ENCODE peak calls at places on chromosomes 2 and 18, in eight cellular contexts. D is prostate gland, B is lung, K is psoas muscle, Y is gastrocnemius medialis, E is tibial nerve, O is tibial artery, V is pancreas. H is an unnamed sample.

GRCh38 chr2:76415821-76416220 is 705.1 kb upstream of the GCFC2 start:
- DNase-seq in Y (no peak), K (no peak), D (no peak), B (no peak), V (no peak), O (no peak), E (no peak), H (no peak)

GRCh38 chr2:37143986-37144385 is 12.8 kb downstream of the EIF2AK2 start:
- DNase-seq in O (no peak), E (no peak), Y (no peak), V (no peak), D (no peak), K (no peak), B (no peak), H (no peak)

GRCh38 chr2:170255971-170256370 is 78.0 kb downstream of the MYO3B start:
- DNase-seq in Y (no peak), D (no peak), V (no peak), B (no peak), E (no peak), O (no peak), K (no peak), H (no peak)

GRCh38 chr2:100895934-100896685 is 76.2 kb downstream of the NPAS2 start:
- DNase-seq in E (no peak), D (no peak), O (no peak), V (no peak), K (no peak), Y (no peak), B (no peak), H (peak; percentile 24)

GRCh38 chr2:226320073-226320948 is 479.3 kb downstream of the IRS1 start:
- DNase-seq in O (no peak), K (peak; percentile 27), D (no peak), E (no peak), V (no peak), B (no peak), Y (peak; percentile 69), H (no peak)

GRCh38 chr2:41925009-41925408 is 122.8 kb upstream of the PKDCC start:
- DNase-seq in V (no peak), E (no peak), K (no peak), B (no peak), O (no peak), Y (no peak), D (no peak), H (no peak)

GRCh38 chr2:12031871-12032270 is 285.4 kb downstream of the LPIN1 start:
- DNase-seq in Y (no peak), E (no peak), V (no peak), D (no peak), O (no peak), K (no peak), B (no peak), H (no peak)

GRCh38 chr2:140465301-140465700 is 1665.5 kb downstream of the LRP1B start:
- DNase-seq in V (no peak), E (no peak), Y (no peak), K (no peak), O (no peak), D (no peak), B (no peak), H (no peak)

GRCh38 chr2:191821078-191821477 is 25.8 kb downstream of the CAVIN2 start:
- DNase-seq in E (no peak), K (no peak), V (no peak), Y (no peak), O (no peak), D (no peak), B (no peak), H (no peak)

GRCh38 chr2:105398522-105399206 is at the start of gene FHL2:
- DNase-seq in E (peak; percentile 52), Y (peak; percentile 61), O (peak; percentile 86), V (peak; percentile 70), B (peak; percentile 50), K (peak; percentile 78), D (peak; percentile 74), H (peak; percentile 78)

GRCh38 chr2:229566380-229566779 is 148.0 kb downstream of the DNER start:
- DNase-seq in D (no peak), V (no peak), B (no peak), K (no peak), Y (no peak), E (no peak), O (no peak), H (no peak)

GRCh38 chr2:15790838-15791237 is 149.5 kb upstream of the MYCN start:
- DNase-seq in O (no peak), Y (no peak), E (no peak), V (no peak), K (no peak), B (no peak), D (no peak), H (no peak)

GRCh38 chr18:58314284-58314683 is 270.3 kb downstream of the NEDD4L start:
- DNase-seq in E (peak; percentile 68), V (no peak), B (peak; percentile 63), O (peak; percentile 70), D (peak; percentile 68), K (peak; percentile 53), Y (peak; percentile 82), H (peak; percentile 37)

GRCh38 chr18:58315739-58316215 is 271.8 kb downstream of the NEDD4L start:
- DNase-seq in E (no peak), Y (no peak), B (no peak), V (no peak), D (no peak), O (no peak), K (no peak), H (peak; percentile 61)

GRCh38 chr18:58315041-58315440 is 271.0 kb downstream of the NEDD4L start:
- DNase-seq in O (no peak), Y (no peak), D (no peak), V (no peak), E (no peak), B (no peak), K (no peak), H (no peak)

GRCh38 chr18:58311390-58311789 is 267.4 kb downstream of the NEDD4L start:
- DNase-seq in B (no peak), D (no peak), Y (no peak), O (no peak), K (no peak), V (no peak), E (no peak), H (no peak)

GRCh38 chr18:58313491-58314032 is 269.5 kb downstream of the NEDD4L start:
- DNase-seq in B (peak; percentile 49), K (no peak), Y (no peak), D (peak; percentile 70), O (no peak), V (peak; percentile 92), E (no peak), H (peak; percentile 71)
- H3K27ac ChIP-seq in B (peak overlapping the region; percentile 67), K (peak overlapping the region; percentile 39), Y (peak overlapping the region; percentile 91), D (peak overlapping the region; percentile 59), O (no peak overlapping the region), V (peak overlapping the region; percentile 72), E (no peak overlapping the region), H (peak overlapping the region; percentile 79)

DNA sequence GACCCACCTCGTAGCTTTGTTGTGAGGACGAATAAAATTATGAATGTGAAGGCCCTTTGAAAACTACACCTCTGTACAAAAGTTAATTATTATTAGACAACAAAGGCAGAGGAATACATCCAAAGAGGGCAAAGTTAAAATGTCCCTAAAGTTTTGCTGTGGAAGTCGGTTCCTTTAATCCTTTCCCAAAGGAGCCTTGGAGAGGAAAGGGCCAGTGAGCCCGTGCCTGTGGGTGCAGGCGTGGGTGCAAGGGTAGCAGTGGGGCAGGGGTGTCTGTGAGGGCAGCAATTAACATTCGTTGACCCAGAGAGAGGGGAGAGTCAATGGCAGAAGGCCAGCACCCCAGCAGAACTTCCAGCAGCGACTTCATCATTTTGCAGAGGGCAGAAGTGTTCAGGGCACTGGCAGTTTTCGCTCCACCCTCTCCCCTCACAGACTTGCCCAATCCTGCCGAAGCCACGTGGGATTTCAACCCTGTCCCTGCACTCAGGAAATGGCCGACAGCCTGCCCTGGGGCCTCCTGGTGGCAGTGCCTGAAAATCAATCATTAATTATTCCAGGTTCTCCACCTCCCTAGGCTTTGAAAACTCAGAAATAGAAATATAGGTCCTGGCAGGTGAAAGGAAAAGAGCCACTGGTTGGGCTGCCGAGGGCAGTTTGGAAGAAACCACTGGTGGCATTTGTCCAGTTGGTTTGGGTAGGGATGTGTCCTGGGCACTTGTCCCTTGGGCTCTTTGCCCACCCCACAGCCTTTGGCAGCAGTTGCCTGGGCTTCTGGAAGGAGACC is 4.2 kb upstream of the PAX8 start:
- DNase-seq in K (peak; percentile 48), Y (peak; percentile 31), E (peak; percentile 20), B (peak; percentile 83), D (peak; percentile 26), O (peak; percentile 86), V (peak; percentile 85), H (peak; percentile 70)
- H3K27me3 ChIP-seq in K (peaks cover 3% of the 10 kb centered on the region), Y (no peaks in the 10 kb centered on the region), E (peaks cover 13% of the 10 kb centered on the region), B (no peaks in the 10 kb centered on the region), D (no peaks in the 10 kb centered on the region), O (peaks cover 19% of the 10 kb centered on the region), V (no peaks in the 10 kb centered on the region), H (peaks cover 10% of the 10 kb centered on the region)

DNA sequence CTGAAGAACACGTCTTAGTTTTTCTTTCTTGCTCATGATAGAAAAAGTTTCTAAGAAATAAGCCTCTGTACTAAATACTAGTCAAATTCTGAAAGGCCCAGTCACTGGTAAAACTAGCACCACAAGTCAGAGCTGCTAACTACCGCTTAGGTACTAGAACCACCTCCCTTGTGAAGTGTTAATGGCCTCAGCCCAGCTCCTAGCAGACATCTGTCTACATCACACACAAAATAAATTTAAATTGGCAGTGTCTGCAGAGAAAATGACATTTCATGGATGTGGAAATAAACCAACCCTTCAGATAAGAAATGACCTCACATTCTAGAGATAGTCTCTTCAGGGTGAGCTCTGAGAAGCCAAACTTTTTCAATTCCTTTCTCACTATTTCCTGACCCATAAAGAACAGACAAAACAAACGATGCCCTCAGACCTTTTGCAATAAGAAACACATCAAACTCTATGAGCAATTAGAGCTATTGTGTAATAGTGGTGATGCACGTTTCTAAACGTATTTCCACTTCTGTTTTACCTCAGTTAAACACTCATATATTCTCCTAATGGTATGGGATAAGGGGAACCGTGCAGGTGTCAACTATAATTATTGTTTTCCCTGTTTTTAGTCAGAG is 70.3 kb upstream of the DSG1 start:
- DNase-seq in D (no peak), K (no peak), E (no peak), O (no peak), B (no peak), Y (no peak), V (no peak), H (no peak)
- H3K27ac ChIP-seq in D (no peak overlapping the region), K (no peak overlapping the region), E (no peak overlapping the region), O (no peak overlapping the region), B (no peak overlapping the region), Y (no peak overlapping the region), V (no peak overlapping the region), H (no peak overlapping the region)

GRCh38 chr2:238161291-238162051 is 2.7 kb downstream of the ERFE start:
- DNase-seq in Y (no peak), B (no peak), E (no peak), D (no peak), O (peak; percentile 56), K (no peak), V (peak; percentile 58), H (no peak)

GRCh38 chr2:238158807-238159539 is at the start of gene ERFE:
- DNase-seq in E (no peak), K (peak; percentile 43), D (no peak), B (no peak), O (no peak), Y (no peak), V (peak; percentile 60), H (peak; percentile 47)

GRCh38 chr2:238162171-238162515 is 3.4 kb downstream of the ERFE start:
- DNase-seq in K (no peak), O (no peak), B (no peak), D (no peak), V (peak; percentile 50), E (no peak), Y (no peak), H (no peak)

GRCh38 chr2:238159676-238160205 is 971 bp downstream of the ERFE start:
- DNase-seq in K (peak; percentile 17), O (no peak), B (no peak), Y (no peak), D (no peak), E (no peak), V (peak; percentile 62), H (no peak)

GRCh38 chr2:238160206-238161129 is 1.7 kb downstream of the ERFE start:
- DNase-seq in B (no peak), E (no peak), V (peak; percentile 74), Y (no peak), K (peak; percentile 17), O (peak; percentile 55), D (no peak), H (no peak)
- H3K27me3 ChIP-seq in B (no peaks in the 10 kb centered on the region), E (peaks cover 55% of the 10 kb centered on the region), V (no peaks in the 10 kb centered on the region), Y (peaks cover 16% of the 10 kb centered on the region), K (peaks cover 5% of the 10 kb centered on the region), O (peaks cover 64% of the 10 kb centered on the region), D (peaks cover 5% of the 10 kb centered on the region), H (peaks cover 61% of the 10 kb centered on the region)

H was measured in transverse colon.